ENCODE peak calls at places on chromosomes 1 and 21, in five cellular contexts. One of them, this sample, is unnamed.

GRCh38 chr1:212638419-212639151 is 30.0 kb downstream of the ATF3 start:
- DNase-seq in RWPE1: no peak
- DNase-seq in A549: no peak
- DNase-seq in HL-60: no peak
- DNase-seq in NCI-H1694: no peak
- DNase-seq in this sample: no peak

GRCh38 chr21:28516996-28517592 is 475.6 kb downstream of the LTN1 start:
- DNase-seq in RWPE1: peak; percentile 15
- DNase-seq in NCI-H1694: peak; percentile 54
- DNase-seq in HL-60: no peak
- DNase-seq in A549: peak; percentile 59
- DNase-seq in this sample: peak; percentile 78

GRCh38 chr1:244074559-244075171 is 23.6 kb downstream of the ZBTB18 start:
- DNase-seq in HL-60: no peak
- DNase-seq in NCI-H1694: no peak
- DNase-seq in A549: no peak
- DNase-seq in RWPE1: no peak
- DNase-seq in this sample: no peak

GRCh38 chr1:8158995-8159394 is 132.9 kb upstream of the ERRFI1 start:
- DNase-seq in NCI-H1694: no peak
- DNase-seq in A549: no peak
- DNase-seq in RWPE1: no peak
- DNase-seq in HL-60: no peak
- DNase-seq in this sample: no peak

GRCh38 chr1:172818841-172819527 is 160.1 kb downstream of the FASLG start:
- DNase-seq in HL-60: no peak
- DNase-seq in RWPE1: no peak
- DNase-seq in NCI-H1694: no peak
- DNase-seq in A549: no peak
- DNase-seq in this sample: no peak

GRCh38 chr1:161702250-161702649 is 4.8 kb upstream of the FCRLA start:
- DNase-seq in HL-60: no peak
- DNase-seq in A549: peak; percentile 94
- DNase-seq in NCI-H1694: no peak
- DNase-seq in RWPE1: no peak
- DNase-seq in this sample: no peak

GRCh38 chr1:59453297-59453970 is 156.5 kb downstream of the FGGY start:
- DNase-seq in NCI-H1694: no peak
- DNase-seq in A549: no peak
- DNase-seq in RWPE1: no peak
- DNase-seq in HL-60: no peak
- DNase-seq in this sample: no peak

GRCh38 chr1:27937524-27937836 is 2.7 kb downstream of the SMPDL3B start:
- DNase-seq in RWPE1: no peak
- DNase-seq in NCI-H1694: no peak
- DNase-seq in HL-60: no peak
- DNase-seq in A549: no peak
- DNase-seq in this sample: no peak

GRCh38 chr1:6141601-6142000 is 38.5 kb downstream of the CHD5 start:
- DNase-seq in NCI-H1694: no peak
- DNase-seq in RWPE1: no peak
- DNase-seq in A549: peak; percentile 32
- DNase-seq in HL-60: no peak
- DNase-seq in this sample: peak; percentile 36

GRCh38 chr1:212162635-212163034 is 122.6 kb upstream of the PPP2R5A start:
- DNase-seq in NCI-H1694: no peak
- DNase-seq in RWPE1: no peak
- DNase-seq in HL-60: no peak
- DNase-seq in A549: no peak
- DNase-seq in this sample: peak; percentile 88

GRCh38 chr21:35609263-35609662 is 451.1 kb downstream of the SETD4 start:
- DNase-seq in A549: no peak
- DNase-seq in NCI-H1694: no peak
- DNase-seq in HL-60: no peak
- DNase-seq in RWPE1: peak; percentile 38
- DNase-seq in this sample: peak; percentile 34

GRCh38 chr1:167512262-167512661 is 6.1 kb downstream of the CD247 start:
- DNase-seq in HL-60: no peak
- DNase-seq in A549: no peak
- DNase-seq in NCI-H1694: no peak
- DNase-seq in RWPE1: no peak
- DNase-seq in this sample: no peak

GRCh38 chr1:243414152-243414494 is 158.3 kb downstream of the SDCCAG8 start:
- DNase-seq in RWPE1: no peak
- DNase-seq in NCI-H1694: no peak
- DNase-seq in A549: no peak
- DNase-seq in HL-60: no peak
- DNase-seq in this sample: no peak